ENCODE peak calls at places on chromosomes 4 and X, in six cellular contexts. W is smooth muscle cell of the brain vasculature, K is hepatocyte, N is ELR, E is NCI-H1105, J is OCI-LY7. R is an unnamed sample.

GRCh38 chr4:118834070-118834469 is 1.9 kb downstream of the SEC24D start:
- DNase-seq in W (no peak), K (no peak), N (peak; percentile 20), E (no peak), J (no peak), R (peak; percentile 17)

GRCh38 chr4:158949094-158949493 is 153.8 kb upstream of the RAPGEF2 start:
- DNase-seq in W (peak; percentile 13), K (no peak), N (peak; percentile 70), E (no peak), J (no peak), R (no peak)

GRCh38 chrX:153764786-153765137 is 713 bp downstream of the PLXNB3 start:
- DNase-seq in W (no peak), K (no peak), N (no peak), E (no peak), J (no peak), R (no peak)

GRCh38 chrX:46713672-46714487 is 45.0 kb downstream of the SLC9A7 start:
- DNase-seq in W (no peak), K (no peak), N (no peak), E (no peak), J (no peak), R (no peak)

GRCh38 chr4:7715251-7716014 is 224.2 kb downstream of the AFAP1 start:
- DNase-seq in W (no peak), K (no peak), N (no peak), E (no peak), J (no peak), R (no peak)

GRCh38 chr4:15995826-15996225 is 32.9 kb upstream of the FGFBP2 start:
- DNase-seq in W (no peak), K (no peak), N (no peak), E (no peak), J (no peak), R (no peak)

GRCh38 chr4:71186566-71187398 is 152.0 kb upstream of the SLC4A4 start:
- DNase-seq in W (no peak), K (peak; percentile 78), N (peak; percentile 75), E (no peak), J (no peak), R (peak; percentile 41)

GRCh38 chrX:10741003-10741402 is 120.6 kb upstream of the MID1 start:
- DNase-seq in W (no peak), K (no peak), N (no peak), E (no peak), J (no peak), R (no peak)

GRCh38 chr4:16289872-16290554 is 63.7 kb upstream of the TAPT1 start:
- DNase-seq in W (no peak), K (peak; percentile 51), N (peak; percentile 45), E (no peak), J (peak; percentile 36), R (peak; percentile 26)

GRCh38 chr4:159108124-159108523 is 5.2 kb downstream of the RAPGEF2 start:
- DNase-seq in W (no peak), K (no peak), N (no peak), E (no peak), J (no peak), R (no peak)

GRCh38 chr4:77045490-77045889 is 30.3 kb downstream of the CCNI start:
- DNase-seq in W (no peak), K (peak; percentile 38), N (peak; percentile 38), E (no peak), J (no peak), R (peak; percentile 15)

GRCh38 chrX:109155161-109155560 is 326.7 kb downstream of the GUCY2F start:
- DNase-seq in W (no peak), K (no peak), N (no peak), E (no peak), J (no peak), R (no peak)

GRCh38 chr4:52577285-52577968 is 81.7 kb downstream of the USP46 start:
- DNase-seq in W (no peak), K (no peak), N (peak; percentile 41), E (no peak), J (no peak), R (no peak)

GRCh38 chr4:74886490-74886889 is 46.4 kb upstream of the PARM1 start:
- DNase-seq in W (no peak), K (peak; percentile 12), N (peak; percentile 5), E (peak; percentile 28), J (no peak), R (no peak)

GRCh38 chr4:154836513-154836912 is 55.4 kb downstream of the RBM46 start:
- DNase-seq in W (no peak), K (peak; percentile 11), N (no peak), E (no peak), J (no peak), R (no peak)

GRCh38 chr4:6806924-6807676 is 24.6 kb downstream of the KIAA0232 start:
- DNase-seq in W (no peak), K (no peak), N (peak; percentile 51), E (no peak), J (no peak), R (no peak)

GRCh38 chr4:78706302-78706701 is 69.8 kb upstream of the BMP2K start:
- DNase-seq in W (no peak), K (peak; percentile 54), N (no peak), E (no peak), J (no peak), R (no peak)

GRCh38 chrX:133923113-133923512 is 62.3 kb downstream of the GPC3 start:
- DNase-seq in W (no peak), K (no peak), N (no peak), E (no peak), J (no peak), R (no peak)

GRCh38 chr4:121784401-121784800 is 16.7 kb upstream of the EXOSC9 start:
- DNase-seq in W (no peak), K (no peak), N (peak; percentile 48), E (no peak), J (no peak), R (no peak)

GRCh38 chrX:112738347-112739033 is 58.8 kb upstream of the LHFPL1 start:
- DNase-seq in W (no peak), K (no peak), N (no peak), E (no peak), J (no peak), R (no peak)

GRCh38 chrX:19382500-19383145 is 38.9 kb downstream of the PDHA1 start:
- DNase-seq in W (no peak), K (peak; percentile 61), N (peak; percentile 50), E (no peak), J (peak; percentile 55), R (peak; percentile 79)

GRCh38 chr4:10831727-10832408 is 147.3 kb upstream of the CLNK start:
- DNase-seq in W (peak; percentile 35), K (no peak), N (no peak), E (no peak), J (no peak), R (no peak)

GRCh38 chr4:174365018-174365587 is 81.4 kb downstream of the CEP44 start:
- DNase-seq in W (no peak), K (peak; percentile 62), N (peak; percentile 60), E (no peak), J (peak; percentile 42), R (peak; percentile 37)

GRCh38 chr4:7361256-7361655 is 73.5 kb downstream of the PSAPL1 start:
- DNase-seq in W (peak; percentile 21), K (peak; percentile 26), N (no peak), E (no peak), J (no peak), R (peak; percentile 9)

R was measured in NCI-H82.